ENCODE peak calls at places on chromosomes 6 and 20, in nine cellular contexts. One of them, this sample, is unnamed.

GRCh38 chr20:14523090-14523489 is 185.7 kb upstream of the FLRT3 start:
- DNase-seq in H9: no peak
- DNase-seq in type B pancreatic cell: no peak
- DNase-seq in IMR-90: no peak
- DNase-seq in NCI-H2171: no peak
- DNase-seq in lung microvascular endothelial cell: no peak
- DNase-seq in AG09309: no peak
- DNase-seq in ACHN: no peak
- DNase-seq in WERI-Rb-1: no peak
- DNase-seq in this sample: no peak

GRCh38 chr6:1325471-1326309 is 13.8 kb downstream of the FOXQ1 start:
- DNase-seq in H9: no peak
- DNase-seq in type B pancreatic cell: no peak
- DNase-seq in IMR-90: peak; percentile 93
- DNase-seq in NCI-H2171: no peak
- DNase-seq in lung microvascular endothelial cell: peak; percentile 84
- DNase-seq in AG09309: peak; percentile 71
- DNase-seq in ACHN: peak; percentile 26
- DNase-seq in WERI-Rb-1: no peak
- DNase-seq in this sample: no peak

GRCh38 chr20:48614593-48615274 is 213.1 kb downstream of the PREX1 start:
- DNase-seq in H9: no peak
- DNase-seq in type B pancreatic cell: no peak
- DNase-seq in IMR-90: no peak
- DNase-seq in NCI-H2171: no peak
- DNase-seq in lung microvascular endothelial cell: no peak
- DNase-seq in AG09309: no peak
- DNase-seq in ACHN: no peak
- DNase-seq in WERI-Rb-1: no peak
- DNase-seq in this sample: peak; percentile 50

GRCh38 chr20:44585042-44585968 is 2.9 kb downstream of the PKIG start:
- DNase-seq in H9: no peak
- DNase-seq in type B pancreatic cell: no peak
- DNase-seq in IMR-90: no peak
- DNase-seq in NCI-H2171: peak; percentile 32
- DNase-seq in lung microvascular endothelial cell: no peak
- DNase-seq in AG09309: no peak
- DNase-seq in ACHN: no peak
- DNase-seq in WERI-Rb-1: no peak
- DNase-seq in this sample: no peak

GRCh38 chr20:51541189-51542032 is 1.1 kb downstream of the NFATC2 start:
- DNase-seq in H9: no peak
- DNase-seq in type B pancreatic cell: no peak
- DNase-seq in IMR-90: peak; percentile 22
- DNase-seq in NCI-H2171: no peak
- DNase-seq in lung microvascular endothelial cell: peak; percentile 86
- DNase-seq in AG09309: no peak
- DNase-seq in ACHN: no peak
- DNase-seq in WERI-Rb-1: no peak
- DNase-seq in this sample: peak; percentile 61

GRCh38 chr6:84681693-84682326 is 82.6 kb downstream of the TBX18 start:
- DNase-seq in H9: no peak
- DNase-seq in type B pancreatic cell: no peak
- DNase-seq in IMR-90: no peak
- DNase-seq in NCI-H2171: no peak
- DNase-seq in lung microvascular endothelial cell: no peak
- DNase-seq in AG09309: no peak
- DNase-seq in ACHN: no peak
- DNase-seq in WERI-Rb-1: no peak
- DNase-seq in this sample: no peak

GRCh38 chr20:45355685-45356084 is 7.3 kb upstream of the SYS1 start:
- DNase-seq in H9: no peak
- DNase-seq in type B pancreatic cell: no peak
- DNase-seq in IMR-90: no peak
- DNase-seq in NCI-H2171: no peak
- DNase-seq in lung microvascular endothelial cell: no peak
- DNase-seq in AG09309: no peak
- DNase-seq in ACHN: no peak
- DNase-seq in WERI-Rb-1: no peak
- DNase-seq in this sample: no peak

GRCh38 chr20:36852187-36852586 is 23.8 kb upstream of the TLDC2 start:
- DNase-seq in H9: no peak
- DNase-seq in type B pancreatic cell: no peak
- DNase-seq in IMR-90: no peak
- DNase-seq in NCI-H2171: no peak
- DNase-seq in lung microvascular endothelial cell: peak; percentile 1
- DNase-seq in AG09309: no peak
- DNase-seq in ACHN: no peak
- DNase-seq in WERI-Rb-1: no peak
- DNase-seq in this sample: no peak

GRCh38 chr6:52667572-52667971 is 3.3 kb upstream of the TMEM14A start:
- DNase-seq in H9: no peak
- DNase-seq in type B pancreatic cell: no peak
- DNase-seq in IMR-90: no peak
- DNase-seq in NCI-H2171: no peak
- DNase-seq in lung microvascular endothelial cell: no peak
- DNase-seq in AG09309: no peak
- DNase-seq in ACHN: no peak
- DNase-seq in WERI-Rb-1: no peak
- DNase-seq in this sample: no peak

GRCh38 chr6:170444811-170445211 is 108.3 kb downstream of the PSMB1 start:
- DNase-seq in H9: no peak
- DNase-seq in type B pancreatic cell: peak; percentile 42
- DNase-seq in IMR-90: no peak
- DNase-seq in NCI-H2171: no peak
- DNase-seq in lung microvascular endothelial cell: no peak
- DNase-seq in AG09309: no peak
- DNase-seq in ACHN: no peak
- DNase-seq in WERI-Rb-1: no peak
- DNase-seq in this sample: no peak

GRCh38 chr20:53839423-53840176 is 230.8 kb downstream of the BCAS1 start:
- DNase-seq in H9: no peak
- DNase-seq in type B pancreatic cell: no peak
- DNase-seq in IMR-90: no peak
- DNase-seq in NCI-H2171: no peak
- DNase-seq in lung microvascular endothelial cell: peak; percentile 52
- DNase-seq in AG09309: no peak
- DNase-seq in ACHN: no peak
- DNase-seq in WERI-Rb-1: no peak
- DNase-seq in this sample: peak; percentile 39

This sample was measured in breast epithelium.